ENCODE peak calls at places on chromosomes 12 and 14, in seven cellular contexts. I is DMS53, Z is adrenal gland, E is dermis blood vessel endothelial cell, F is Calu3, A is T-helper 1 cell, V is substantia nigra. J is an unnamed sample.

GRCh38 chr14:31879661-31880348 is 197.3 kb upstream of the ARHGAP5 start:
- DNase-seq in I (no peak), Z (no peak), E (no peak), F (no peak), A (no peak), V (no peak), J (no peak)

GRCh38 chr12:45644521-45644920 is 85.0 kb upstream of the ARID2 start:
- DNase-seq in I (no peak), Z (no peak), E (peak), F (no peak), A (peak), V (no peak), J (no peak)

GRCh38 chr12:108381793-108382436 is 42.8 kb upstream of the CMKLR1 start:
- DNase-seq in I (peak), Z (no peak), E (peak), F (peak), A (no peak), V (no peak), J (peak)

GRCh38 chr12:123050331-123050809 is 69.9 kb downstream of the ARL6IP4 start:
- DNase-seq in I (no peak), Z (peak), E (peak), F (no peak), A (no peak), V (no peak), J (no peak)

GRCh38 chr12:130044991-130045621 is 117.2 kb upstream of the FZD10 start:
- DNase-seq in I (peak), Z (no peak), E (no peak), F (no peak), A (no peak), V (no peak), J (no peak)

GRCh38 chr12:65200007-65200665 is 30.8 kb downstream of the LEMD3 start:
- DNase-seq in I (peak), Z (no peak), E (peak), F (no peak), A (no peak), V (no peak), J (no peak)

GRCh38 chr14:56460469-56460868 is 119.1 kb upstream of the TMEM260 start:
- DNase-seq in I (no peak), Z (no peak), E (no peak), F (no peak), A (no peak), V (no peak), J (no peak)

GRCh38 chr14:57848353-57848752 is 17.5 kb downstream of the SLC35F4 start:
- DNase-seq in I (no peak), Z (no peak), E (no peak), F (no peak), A (no peak), V (no peak), J (no peak)

GRCh38 chr12:6370994-6371754 is 4.2 kb downstream of the SCNN1A start:
- DNase-seq in I (peak), Z (peak), E (peak), F (peak), A (no peak), V (no peak), J (peak)

GRCh38 chr12:15757553-15758255 is 31.5 kb downstream of the EPS8 start:
- DNase-seq in I (peak), Z (peak), E (peak), F (peak), A (no peak), V (no peak), J (peak)

GRCh38 chr12:132146098-132146497 is 1.8 kb downstream of the NOC4L start:
- DNase-seq in I (no peak), Z (no peak), E (no peak), F (no peak), A (no peak), V (no peak), J (no peak)

GRCh38 chr12:53508534-53509199 is 1.4 kb upstream of the NPFF start:
- DNase-seq in I (peak), Z (peak), E (peak), F (peak), A (peak), V (no peak), J (peak)

GRCh38 chr14:32998433-32998832 is 59.8 kb downstream of the NPAS3 start:
- DNase-seq in I (peak), Z (peak), E (peak), F (peak), A (no peak), V (no peak), J (peak)

GRCh38 chr12:55063291-55063690 is 43.5 kb downstream of the NEUROD4 start:
- DNase-seq in I (no peak), Z (no peak), E (no peak), F (no peak), A (no peak), V (no peak), J (no peak)

J was measured in HT-29.